ENCODE peak calls at places on chromosome 20, in six cellular contexts. O is SJSA1, W is DND-41, X is putamen, R is AG20443, P is NCI-H1092 treated with DMSO at 0.1 percent for 48 hours. D is an unnamed sample.
A peak's percentile ranks its signal among the peaks of the same experiment; 100 is the strongest.

GRCh38 chr20:2101057-2101934 is at the start of gene STK35:
- DNase-seq in W (peak; percentile 80), O (no peak), X (no peak), R (peak; percentile 87), P (peak; percentile 84), D (peak; percentile 85)

GRCh38 chr20:41154436-41155176 is 17.3 kb downstream of the PLCG1 start:
- DNase-seq in O (no peak), W (peak; percentile 46), P (no peak), X (no peak), R (no peak), D (no peak)

GRCh38 chr20:42338274-42339172 is 720.3 kb upstream of the CHD6 start:
- DNase-seq in O (no peak), P (no peak), R (no peak), X (no peak), W (no peak), D (no peak)

GRCh38 chr20:46004813-46005505 is 3.7 kb upstream of the MMP9 start:
- DNase-seq in P (no peak), O (no peak), X (no peak), W (peak; percentile 94), R (no peak), D (peak; percentile 34)

GRCh38 chr20:46784450-46785127 is 75.1 kb downstream of the SLC2A10 start:
- DNase-seq in W (no peak), X (no peak), P (no peak), R (peak; percentile 84), O (peak; percentile 12), D (no peak)

GRCh38 chr20:62872184-62872862 is 10.7 kb upstream of the TCFL5 start:
- DNase-seq in P (no peak), R (no peak), W (no peak), X (no peak), O (no peak), D (peak; percentile 33)

GRCh38 chr20:35561268-35561667 is 19.4 kb downstream of the ERGIC3 start:
- DNase-seq in W (peak; percentile 32), R (peak; percentile 73), X (peak; percentile 17), P (peak; percentile 30), O (peak; percentile 21), D (peak; percentile 48)

GRCh38 chr20:23347791-23348190 is 2.8 kb upstream of the NXT1 start:
- DNase-seq in P (no peak), R (no peak), W (no peak), X (no peak), O (no peak), D (no peak)

GRCh38 chr20:34105978-34106675 is 5.9 kb downstream of the EIF2S2 start:
- DNase-seq in R (no peak), O (no peak), P (no peak), W (no peak), X (no peak), D (no peak)

GRCh38 chr20:10706460-10706811 is 32.6 kb upstream of the JAG1 start:
- DNase-seq in R (no peak), P (no peak), W (no peak), X (no peak), O (no peak), D (no peak)

GRCh38 chr20:33079267-33079666 is at the start of gene BPIFB4:
- DNase-seq in W (no peak), P (no peak), R (no peak), O (no peak), X (no peak), D (no peak)

GRCh38 chr20:6051505-6051904 is 2.4 kb downstream of the LRRN4 start:
- DNase-seq in X (no peak), R (peak; percentile 79), W (no peak), P (no peak), O (no peak), D (no peak)

GRCh38 chr20:41340327-41341055 is at the start of gene LPIN3:
- DNase-seq in O (no peak), P (no peak), R (peak; percentile 97), X (peak; percentile 34), W (peak; percentile 21), D (peak; percentile 91)

GRCh38 chr20:63026582-63027424 is 20.0 kb upstream of the BHLHE23 start:
- DNase-seq in W (no peak), R (no peak), P (no peak), X (no peak), O (no peak), D (no peak)

GRCh38 chr20:39356913-39357312 is 394.8 kb downstream of the DHX35 start:
- DNase-seq in R (no peak), P (no peak), W (no peak), O (no peak), X (no peak), D (no peak)

GRCh38 chr20:36210561-36210960 is 25.7 kb upstream of the AAR2 start:
- DNase-seq in P (no peak), W (no peak), R (no peak), X (no peak), O (no peak), D (no peak)

GRCh38 chr20:47325242-47325641 is 31.3 kb downstream of the ZMYND8 start:
- DNase-seq in X (no peak), R (no peak), W (no peak), P (no peak), O (no peak), D (no peak)

GRCh38 chr20:14445310-14445709 is 107.9 kb upstream of the FLRT3 start:
- DNase-seq in W (no peak), O (no peak), R (peak; percentile 59), P (no peak), X (no peak), D (no peak)

D was measured in NCI-H2029.